ENCODE peak calls at places on chromosomes 13 and 19, in eight cellular contexts. R is anterior cingulate cortex; A is left ventricle myocardium superior; P is dermis microvascular lymphatic vessel endothelial cell; G is HS-27A; K is AG09309; L is body of pancreas; E is activated naive CD4-positive, alpha-beta T cell treated with Interleukin-2 at 50 U/mL for 16 hours. Y is an unnamed sample.
A peak's percentile ranks its signal among the peaks of the same experiment; 100 is the strongest.

GRCh38 chr13:24187185-24187584 is 26.7 kb downstream of the SPATA13 start:
- DNase-seq in G (no peak), L (no peak), A (no peak), P (no peak), E (no peak), R (no peak), K (no peak), Y (no peak)

GRCh38 chr19:934865-935422 is 9.1 kb downstream of the ARID3A start:
- DNase-seq in G (no peak), A (peak; percentile 93), R (no peak), L (peak; percentile 99), K (no peak), P (peak; percentile 91), E (no peak), Y (peak; percentile 96)

GRCh38 chr19:45413497-45413896 is 7.1 kb downstream of the POLR1G start:
- DNase-seq in G (no peak), P (no peak), R (no peak), K (no peak), L (no peak), A (no peak), E (no peak), Y (no peak)

GRCh38 chr13:44149821-44150220 is 223.8 kb upstream of the SERP2 start:
- DNase-seq in E (no peak), A (no peak), L (no peak), R (no peak), P (no peak), K (no peak), G (no peak), Y (no peak)

GRCh38 chr13:80251403-80251802 is 89.5 kb downstream of the SPRY2 start:
- DNase-seq in P (peak; percentile 10), K (no peak), R (no peak), A (no peak), L (no peak), G (peak; percentile 12), E (no peak), Y (no peak)

GRCh38 chr19:42634409-42635232 is 39.9 kb upstream of the CEACAM8 start:
- DNase-seq in G (peak; percentile 50), E (peak; percentile 29), L (peak; percentile 57), K (no peak), P (no peak), R (no peak), A (no peak), Y (no peak)

GRCh38 chr19:28239270-28239669 is 973.7 kb downstream of the UQCRFS1 start:
- DNase-seq in E (no peak), G (no peak), L (no peak), K (no peak), P (peak; percentile 25), A (no peak), R (no peak), Y (no peak)

GRCh38 chr19:52270266-52270885 is 989 bp downstream of the ZNF766 start:
- DNase-seq in L (no peak), R (no peak), A (no peak), K (no peak), E (no peak), P (no peak), G (no peak), Y (no peak)

GRCh38 chr13:112688560-112689497 is 1.0 kb upstream of the ATP11A start:
- DNase-seq in E (peak; percentile 66), A (no peak), R (no peak), L (peak; percentile 49), G (no peak), K (no peak), P (no peak), Y (peak; percentile 58)